ENCODE peak calls at places on chromosomes 7 and 10, in five cellular contexts. F is IMR-90; A is CD8-positive, alpha-beta T cell; M is coronary artery; J is choroid plexus epithelial cell. I is an unnamed sample.

GRCh38 chr7:47067215-47067614 is 514.7 kb downstream of the TNS3 start:
- DNase-seq in F (no peak), A (no peak), M (no peak), J (no peak), I (no peak)

GRCh38 chr10:61935085-61935484 is 33.6 kb downstream of the ARID5B start:
- DNase-seq in F (no peak), A (no peak), M (no peak), J (no peak), I (no peak)

GRCh38 chr10:48473704-48474103 is 131.2 kb downstream of the ARHGAP22 start:
- DNase-seq in F (no peak), A (no peak), M (no peak), J (no peak), I (peak)

GRCh38 chr10:1545524-1545923 is 191.8 kb downstream of the ADARB2 start:
- DNase-seq in F (no peak), A (no peak), M (no peak), J (no peak), I (no peak)

GRCh38 chr7:116576350-116577319 is 51.8 kb downstream of the CAV1 start:
- DNase-seq in F (peak), A (no peak), M (no peak), J (peak), I (no peak)

GRCh38 chr10:61832866-61833481 is 68.5 kb upstream of the ARID5B start:
- DNase-seq in F (peak), A (no peak), M (no peak), J (peak), I (no peak)

GRCh38 chr10:6218692-6219493 is 16.2 kb downstream of the PFKFB3 start:
- DNase-seq in F (peak), A (no peak), M (no peak), J (peak), I (no peak)

GRCh38 chr7:155216475-155217272 is 81.0 kb upstream of the INSIG1 start:
- DNase-seq in F (peak), A (no peak), M (no peak), J (no peak), I (no peak)

GRCh38 chr10:78416031-78416800 is 382.6 kb downstream of the RPS24 start:
- DNase-seq in F (peak), A (no peak), M (peak), J (no peak), I (no peak)

GRCh38 chr10:86521620-86522384 is at the start of gene WAPL:
- DNase-seq in F (peak), A (peak), M (peak), J (peak), I (peak)

GRCh38 chr10:10911471-10911921 is 106.2 kb upstream of the CELF2 start:
- DNase-seq in F (peak), A (no peak), M (peak), J (peak), I (peak)

GRCh38 chr10:102642553-102643345 is 1.5 kb upstream of the TRIM8 start:
- DNase-seq in F (peak), A (peak), M (peak), J (peak), I (peak)

GRCh38 chr7:4960363-4960762 is 1.4 kb upstream of the MMD2 start:
- DNase-seq in F (no peak), A (no peak), M (no peak), J (no peak), I (no peak)

GRCh38 chr7:83936056-83936703 is 258.4 kb downstream of the SEMA3A start:
- DNase-seq in F (peak), A (peak), M (no peak), J (peak), I (no peak)

GRCh38 chr7:37000514-37000913 is 276.2 kb upstream of the AOAH start:
- DNase-seq in F (no peak), A (no peak), M (no peak), J (no peak), I (no peak)

GRCh38 chr7:100812729-100813128 is 14.6 kb downstream of the EPHB4 start:
- DNase-seq in F (no peak), A (no peak), M (no peak), J (no peak), I (no peak)

GRCh38 chr7:5773661-5774086 is 7.8 kb downstream of the RNF216 start:
- DNase-seq in F (peak), A (no peak), M (no peak), J (peak), I (no peak)

GRCh38 chr7:30155481-30155880 is 20.7 kb downstream of the MTURN start:
- DNase-seq in F (no peak), A (no peak), M (no peak), J (no peak), I (no peak)

GRCh38 chr7:115679976-115680375 is 350.6 kb downstream of the TFEC start:
- DNase-seq in F (peak), A (no peak), M (no peak), J (peak), I (no peak)

GRCh38 chr10:69318087-69318996 is 40.0 kb downstream of the HK1 start:
- DNase-seq in F (peak), A (peak), M (peak), J (peak), I (peak)

GRCh38 chr7:1961776-1962276 is 270.9 kb downstream of the MAD1L1 start:
- DNase-seq in F (peak), A (peak), M (no peak), J (peak), I (no peak)

GRCh38 chr7:100745184-100745583 is 11.8 kb downstream of the ZAN start:
- DNase-seq in F (peak), A (no peak), M (no peak), J (peak), I (no peak)

GRCh38 chr7:122303971-122304603 is 463 bp downstream of the FEZF1 start:
- DNase-seq in F (no peak), A (no peak), M (no peak), J (no peak), I (no peak)

GRCh38 chr10:61902448-61903183 is 1.1 kb downstream of the ARID5B start:
- DNase-seq in F (peak), A (peak), M (no peak), J (peak), I (no peak)

GRCh38 chr10:14812271-14812670 is 25.6 kb downstream of the CDNF start:
- DNase-seq in F (peak), A (no peak), M (no peak), J (no peak), I (no peak)

GRCh38 chr10:14126697-14127440 is 203.9 kb downstream of the FRMD4A start:
- DNase-seq in F (peak), A (no peak), M (no peak), J (peak), I (no peak)

GRCh38 chr7:30144659-30145321 is 10.0 kb downstream of the MTURN start:
- DNase-seq in F (no peak), A (no peak), M (peak), J (no peak), I (no peak)

GRCh38 chr10:5511231-5511884 is 12.0 kb upstream of the CALML5 start:
- DNase-seq in F (no peak), A (no peak), M (no peak), J (no peak), I (no peak)

GRCh38 chr7:132140341-132140740 is 435.9 kb downstream of the PLXNA4 start:
- DNase-seq in F (no peak), A (no peak), M (no peak), J (no peak), I (no peak)

GRCh38 chr10:124566981-124567835 is 105.6 kb downstream of the LHPP start:
- DNase-seq in F (no peak), A (no peak), M (no peak), J (no peak), I (no peak)

GRCh38 chr10:12823361-12823760 is 178.2 kb downstream of the CCDC3 start:
- DNase-seq in F (no peak), A (no peak), M (no peak), J (no peak), I (no peak)

GRCh38 chr10:119775529-119775928 is 49.7 kb downstream of the INPP5F start:
- DNase-seq in F (peak), A (no peak), M (no peak), J (no peak), I (no peak)

GRCh38 chr7:2299853-2300512 is 14.3 kb downstream of the SNX8 start:
- DNase-seq in F (no peak), A (no peak), M (no peak), J (no peak), I (no peak)

GRCh38 chr10:83806716-83807115 is 332.6 kb upstream of the GHITM start:
- DNase-seq in F (no peak), A (no peak), M (no peak), J (no peak), I (no peak)

GRCh38 chr10:83801983-83802382 is 337.3 kb upstream of the GHITM start:
- DNase-seq in F (no peak), A (no peak), M (no peak), J (no peak), I (no peak)
- TF ChIP-seq CTCF in F (no peak), A (no peak), M (no peak), J (no peak), I (no peak)

DNA sequence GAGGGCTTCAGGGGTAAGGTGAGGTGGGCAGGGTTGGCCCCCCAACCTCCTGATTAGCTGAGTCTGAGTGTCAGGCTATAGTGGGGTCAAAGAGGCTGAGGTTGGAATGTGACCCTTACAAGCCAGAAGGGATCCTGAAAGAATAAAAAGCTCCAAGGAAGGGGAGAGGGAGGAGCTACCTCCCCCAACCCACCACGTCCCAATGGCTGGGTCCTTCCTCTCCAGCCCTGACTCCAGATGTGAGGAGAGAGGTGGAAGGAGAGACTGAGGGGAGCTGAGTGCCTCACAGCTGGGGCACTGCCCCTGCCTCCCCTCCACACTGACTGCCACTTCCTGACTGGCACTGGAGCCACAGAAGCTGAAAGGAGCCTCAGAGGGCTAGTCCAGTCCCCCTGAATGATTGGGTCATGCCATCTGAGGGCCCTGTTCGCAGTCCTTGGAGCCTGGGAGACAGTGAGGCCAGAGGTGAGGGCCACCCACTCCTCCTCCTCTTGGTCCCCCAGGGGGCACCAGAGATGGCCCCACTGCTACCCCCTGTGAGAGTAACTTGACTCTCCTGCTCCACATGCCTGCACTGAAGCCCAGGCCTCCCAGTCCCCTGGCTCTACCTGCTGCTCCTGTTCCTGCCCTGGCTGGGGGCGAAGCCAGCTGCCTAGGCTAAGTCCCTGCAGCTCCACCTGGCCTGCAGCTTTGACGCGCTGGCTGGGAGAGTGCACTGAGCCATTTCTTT is 20.5 kb downstream of the IMPDH1 start:
- DNase-seq in F (no peak), A (no peak), M (no peak), J (no peak), I (no peak)
- TF ChIP-seq CTCF in F (no peak), A (no peak), M (no peak), J (no peak), I (no peak)

GRCh38 chr7:123771256-123771655 is 22.5 kb upstream of the WASL start:
- DNase-seq in F (no peak), A (no peak), M (no peak), J (no peak), I (no peak)
- TF ChIP-seq CTCF in F (no peak), A (no peak), M (no peak), J (no peak), I (no peak)

GRCh38 chr10:110498087-110498981 is 627 bp downstream of the DUSP5 start:
- DNase-seq in F (peak), A (peak), M (peak), J (peak), I (peak)

GRCh38 chr10:110497438-110498086 is at the start of gene DUSP5:
- DNase-seq in F (peak), A (peak), M (peak), J (peak), I (peak)

GRCh38 chr10:110499796-110500514 is 2.2 kb downstream of the DUSP5 start:
- DNase-seq in F (peak), A (no peak), M (no peak), J (peak), I (no peak)

GRCh38 chr10:110500515-110500905 is 2.8 kb downstream of the DUSP5 start:
- DNase-seq in F (peak), A (no peak), M (no peak), J (peak), I (no peak)

DNA sequence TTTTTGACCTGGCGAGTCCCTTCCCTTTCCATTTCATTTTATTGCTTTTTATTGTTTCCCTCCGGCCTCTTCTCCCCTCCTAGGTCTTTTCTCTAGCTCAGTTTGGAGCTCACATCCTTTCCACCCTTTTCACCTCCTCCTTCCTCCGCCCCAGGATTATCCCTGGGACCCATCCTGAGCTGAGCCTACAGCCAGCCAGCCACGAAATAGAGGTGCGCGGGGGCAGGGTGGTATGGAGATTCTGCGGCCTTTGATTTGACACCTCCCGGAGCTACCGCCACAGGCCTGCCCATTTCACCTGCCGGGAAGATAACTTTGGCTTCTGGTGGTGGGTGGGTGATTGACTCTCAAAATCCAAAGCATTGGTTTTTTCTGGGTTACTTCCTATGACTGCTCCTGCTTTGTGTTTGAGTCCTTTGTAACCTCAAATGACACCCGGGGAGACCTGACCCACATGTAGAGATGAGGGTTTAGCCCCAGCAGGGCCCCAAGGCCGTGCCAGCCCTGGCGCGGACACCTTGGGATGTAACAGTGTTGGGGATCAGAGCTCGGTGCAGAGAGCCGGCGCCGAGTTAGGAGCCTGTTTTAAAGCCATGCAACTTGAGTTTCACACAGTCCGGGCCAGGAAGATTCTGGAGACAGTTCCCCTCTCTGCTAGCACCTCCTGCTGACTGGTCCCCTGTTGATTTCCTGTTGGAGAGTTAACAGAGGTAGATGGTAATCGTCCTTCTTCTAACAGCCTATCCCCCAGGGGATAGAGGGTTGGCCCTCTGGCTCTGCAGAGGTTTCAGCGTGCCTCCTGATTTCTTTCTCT is 1.5 kb downstream of the DUSP5 start:
- DNase-seq in F (peak), A (no peak), M (no peak), J (peak), I (no peak)
- TF ChIP-seq CTCF in F (peak), A (no peak), M (no peak), J (peak), I (no peak)

GRCh38 chr7:54931532-54931931 is 87.3 kb upstream of the EGFR start:
- DNase-seq in F (no peak), A (no peak), M (no peak), J (no peak), I (no peak)
- TF ChIP-seq CTCF in F (no peak), A (no peak), M (no peak), J (no peak), I (no peak)

GRCh38 chr7:22433710-22434460 is 66.1 kb downstream of the STEAP1B start:
- DNase-seq in F (peak), A (no peak), M (no peak), J (peak), I (no peak)
- TF ChIP-seq CTCF in F (no peak), A (no peak), M (no peak), J (no peak), I (no peak)

GRCh38 chr7:28093617-28094232 is 86.9 kb downstream of the JAZF1 start:
- DNase-seq in F (peak), A (peak), M (no peak), J (peak), I (peak)
- TF ChIP-seq CTCF in F (peak), A (no peak), M (no peak), J (peak), I (peak)

DNA sequence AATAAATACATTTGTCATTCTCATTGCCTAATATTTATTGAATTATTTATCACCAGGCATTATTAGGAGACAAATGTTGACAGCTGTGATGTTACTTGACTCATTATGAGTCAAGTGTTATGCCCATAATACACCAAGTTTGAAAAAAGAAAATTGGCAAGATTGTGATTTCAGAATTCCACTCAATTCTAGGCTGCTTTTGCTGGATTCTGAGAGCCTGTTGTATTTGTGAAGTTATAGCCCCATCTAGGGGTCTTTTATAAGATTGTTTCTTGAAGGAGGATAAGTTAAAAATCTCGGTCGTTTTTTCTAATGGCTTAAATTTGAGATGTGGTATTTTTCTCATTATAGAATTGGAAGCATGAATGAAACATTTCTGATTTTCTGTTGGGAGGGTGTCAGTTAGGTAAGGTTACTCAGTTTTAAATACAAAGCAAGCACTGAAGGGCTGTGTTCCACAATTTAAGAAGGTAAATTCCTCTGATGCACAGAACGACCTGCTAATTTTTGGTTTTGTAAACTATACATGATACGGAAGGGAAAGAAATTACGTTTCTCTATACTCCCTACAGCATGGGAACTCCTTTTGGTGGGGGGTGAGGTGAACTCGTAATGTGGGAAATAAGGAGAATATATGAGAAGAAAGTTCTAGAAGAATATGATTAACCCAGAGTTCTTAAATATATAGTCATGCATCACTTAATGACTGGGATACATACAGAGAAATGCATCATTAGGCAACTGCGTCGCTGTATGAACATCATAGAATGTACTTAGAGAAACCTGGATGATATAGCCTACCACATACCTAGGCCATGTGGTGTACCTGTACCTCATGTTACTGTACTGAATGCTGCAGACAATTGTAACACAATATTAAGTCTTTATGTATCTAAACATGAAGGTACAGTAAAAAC is 2.6 kb downstream of the STK31 start:
- DNase-seq in F (peak), A (no peak), M (no peak), J (peak), I (no peak)
- TF ChIP-seq CTCF in F (peak), A (peak), M (peak), J (peak), I (peak)